ENCODE peak calls at places on chromosomes 13 and 19, in five cellular contexts. N, C, K, Z and E are unnamed samples.
A peak's percentile ranks its signal among the peaks of the same experiment; 100 is the strongest.

GRCh38 chr19:31340059-31341025 is 8.9 kb downstream of the TSHZ3 start:
- DNase-seq in N (no peak), C (no peak), Z (no peak), K (no peak), E (peak; percentile 60)

GRCh38 chr19:48364564-48365363 is 597 bp downstream of the SYNGR4 start:
- DNase-seq in K (no peak), Z (no peak), N (no peak), C (no peak), E (no peak)

GRCh38 chr19:7391218-7391670 is 42.5 kb downstream of the ARHGEF18 start:
- DNase-seq in K (no peak), Z (no peak), C (no peak), N (peak; percentile 23), E (no peak)

GRCh38 chr19:42143341-42144234 is 11.3 kb upstream of the POU2F2 start:
- DNase-seq in K (peak; percentile 88), C (peak; percentile 85), N (peak; percentile 34), Z (no peak), E (no peak)

GRCh38 chr13:110377178-110378175 is 70.4 kb downstream of the COL4A2 start:
- DNase-seq in Z (no peak), C (no peak), K (no peak), N (no peak), E (no peak)

GRCh38 chr19:23769691-23770468 is 11.2 kb upstream of the ZNF681 start:
- DNase-seq in K (no peak), Z (no peak), N (no peak), C (no peak), E (no peak)

GRCh38 chr19:3142292-3142670 is 6.4 kb downstream of the GNA15 start:
- DNase-seq in Z (peak; percentile 42), N (no peak), K (no peak), C (no peak), E (no peak)

GRCh38 chr13:109577191-109577700 is 209.1 kb downstream of the IRS2 start:
- DNase-seq in C (no peak), K (no peak), Z (no peak), N (no peak), E (no peak)

GRCh38 chr19:6481541-6482342 is at the start of gene DENND1C:
- DNase-seq in K (peak; percentile 70), C (peak; percentile 54), Z (no peak), N (peak; percentile 12), E (no peak)

GRCh38 chr13:64371045-64371444 is 2859.1 kb downstream of the PCDH9 start:
- DNase-seq in C (no peak), K (no peak), N (no peak), Z (no peak), E (no peak)

GRCh38 chr19:49473868-49474544 is at the start of gene FLT3LG:
- DNase-seq in C (peak; percentile 60), N (peak; percentile 68), Z (no peak), K (peak; percentile 69), E (no peak)

GRCh38 chr19:53927745-53928144 is 18.7 kb downstream of the CACNG7 start:
- DNase-seq in Z (peak; percentile 26), C (peak; percentile 91), K (peak; percentile 91), N (peak; percentile 51), E (peak; percentile 60)

GRCh38 chr13:106689906-106690305 is 122.0 kb upstream of the ARGLU1 start:
- DNase-seq in Z (no peak), C (no peak), K (no peak), N (no peak), E (no peak)

GRCh38 chr19:16369664-16370576 is 45.3 kb downstream of the KLF2 start:
- DNase-seq in N (no peak), C (no peak), K (no peak), Z (no peak), E (no peak)

GRCh38 chr19:19179548-19180441 is 9.7 kb upstream of the MEF2B start:
- DNase-seq in K (no peak), C (no peak), Z (no peak), N (no peak), E (no peak)
- H3K4me3 ChIP-seq in K (no peak overlapping the region), C (no peak overlapping the region), Z (no peak overlapping the region), N (no peak overlapping the region), E (no peak overlapping the region)

GRCh38 chr13:50783940-50784339 is 59.6 kb downstream of the DLEU7 start:
- DNase-seq in C (no peak), Z (no peak), K (no peak), N (no peak), E (no peak)
- TF ChIP-seq CTCF in C (no peak), Z (no peak), K (no peak), N (no peak), E (no peak)

GRCh38 chr19:18633321-18633720 is 3.5 kb upstream of the KLHL26 start:
- DNase-seq in Z (no peak), K (no peak), N (no peak), C (no peak), E (no peak)
- H3K4me3 ChIP-seq in Z (no peak overlapping the region), K (no peak overlapping the region), N (no peak overlapping the region), C (no peak overlapping the region), E (no peak overlapping the region)

GRCh38 chr19:9945319-9945966 is 9.1 kb upstream of the OLFM2 start:
- DNase-seq in K (peak; percentile 31), C (no peak), Z (peak; percentile 97), N (peak; percentile 7), E (peak; percentile 100)
- TF ChIP-seq CTCF in K (no peak), C (peak; percentile 40), Z (peak; percentile 42), N (no peak), E (no peak)

DNA sequence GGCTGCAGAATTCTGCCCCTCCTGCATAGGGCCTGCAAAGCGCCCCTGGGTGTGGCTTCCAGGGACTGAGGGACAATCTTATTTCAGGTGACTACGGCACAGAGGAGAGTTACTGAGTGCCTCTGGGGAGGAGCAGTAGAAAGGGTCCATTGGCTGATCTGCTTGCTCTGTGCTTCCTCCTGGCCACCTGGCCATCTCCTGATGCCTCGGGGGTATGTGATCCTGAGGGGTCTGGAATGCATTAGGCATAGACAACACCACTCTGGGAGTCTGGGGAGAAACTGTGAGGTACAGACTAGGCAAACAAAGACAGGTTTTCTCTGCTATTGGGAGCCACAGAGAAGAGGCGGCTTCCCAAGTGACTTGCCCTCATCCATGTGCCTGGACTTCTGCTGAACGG is 2.8 kb downstream of the KCTD15 start:
- DNase-seq in K (no peak), Z (no peak), C (no peak), N (no peak), E (no peak)
- H3K4me3 ChIP-seq in K (peak overlapping the region; percentile 93), Z (no peak overlapping the region), C (no peak overlapping the region), N (no peak overlapping the region), E (no peak overlapping the region)

GRCh38 chr13:52001120-52001731 is 10.0 kb downstream of the ATP7B start:
- DNase-seq in Z (peak; percentile 11), K (peak; percentile 46), N (peak; percentile 38), C (peak; percentile 56), E (peak; percentile 5)
- TF ChIP-seq CTCF in Z (peak; percentile 76), K (peak; percentile 63), N (peak; percentile 61), C (peak; percentile 67), E (peak; percentile 67)